ENCODE peak calls at places on chromosomes 6 and 20, in ten cellular contexts. X is stomach, K is heart right ventricle, N is cardiac muscle cell, C is left lung, A is testis, F is astrocyte, W is hepatocyte, Q is pancreas, J is tibial nerve. V is an unnamed sample. For H3K36me3, the result is how much of the 10 kb centered on the place peaks cover.

GRCh38 chr6:81572020-81572419 is 180.5 kb downstream of the TENT5A start:
- DNase-seq in F (no peak), X (no peak), W (peak), C (no peak), A (no peak), J (no peak), N (no peak), K (no peak), Q (no peak), V (no peak)

GRCh38 chr6:54019860-54020259 is 91.4 kb upstream of the MLIP start:
- DNase-seq in Q (no peak), X (no peak), J (no peak), W (no peak), C (no peak), K (no peak), A (no peak), F (no peak), N (no peak), V (no peak)

GRCh38 chr6:142913036-142913510 is 31.9 kb downstream of the HIVEP2 start:
- DNase-seq in F (no peak), A (no peak), N (no peak), J (no peak), C (no peak), Q (no peak), X (no peak), K (no peak), W (no peak), V (no peak)

GRCh38 chr6:30881987-30882763 is 2.1 kb upstream of the DDR1 start:
- DNase-seq in N (peak), K (peak), A (no peak), C (no peak), J (no peak), Q (no peak), F (peak), W (peak), X (no peak), V (no peak)

GRCh38 chr6:114342086-114342825 is 567 bp downstream of the HS3ST5 start:
- DNase-seq in C (peak), F (no peak), K (no peak), Q (peak), J (no peak), W (peak), X (no peak), A (peak), N (peak), V (no peak)

GRCh38 chr6:124995131-124995530 is 32.9 kb downstream of the RNF217 start:
- DNase-seq in K (no peak), X (no peak), A (no peak), W (no peak), J (no peak), F (no peak), N (no peak), C (no peak), Q (no peak), V (no peak)

GRCh38 chr6:29834564-29835436 is 7.2 kb downstream of the HLA-G start:
- DNase-seq in X (peak), N (peak), J (no peak), C (peak), K (no peak), Q (no peak), W (no peak), F (no peak), A (peak), V (peak)

GRCh38 chr6:170034294-170034693 is 256.6 kb downstream of the DLL1 start:
- DNase-seq in X (peak), K (no peak), F (no peak), A (peak), W (no peak), Q (no peak), J (no peak), C (no peak), N (no peak), V (no peak)

GRCh38 chr6:72651191-72651590 is 29.3 kb downstream of the KCNQ5 start:
- DNase-seq in W (no peak), A (no peak), Q (no peak), N (no peak), X (no peak), F (no peak), K (no peak), J (no peak), C (no peak), V (no peak)

GRCh38 chr20:33407251-33407650 is 5.9 kb upstream of the CDK5RAP1 start:
- DNase-seq in A (no peak), J (no peak), C (no peak), K (no peak), Q (no peak), N (no peak), W (no peak), F (peak), X (no peak), V (no peak)
- H3K36me3 ChIP-seq in A (under half), J (under half), C (under half), K (under half), Q (under half), N (under half), W (under half), F (under half), X (half or more), V (under half)

GRCh38 chr6:6317386-6317785 is 3.1 kb downstream of the F13A1 start:
- DNase-seq in F (no peak), Q (no peak), K (no peak), N (no peak), C (no peak), J (no peak), A (no peak), W (no peak), X (no peak), V (no peak)

GRCh38 chr6:6323352-6323751 is 2.9 kb upstream of the F13A1 start:
- DNase-seq in Q (no peak), C (no peak), F (no peak), J (no peak), N (no peak), X (no peak), A (no peak), W (no peak), K (no peak), V (no peak)

GRCh38 chr6:6320901-6321300 is 439 bp upstream of the F13A1 start:
- DNase-seq in K (no peak), C (peak), N (no peak), F (no peak), Q (no peak), W (no peak), X (no peak), J (no peak), A (no peak), V (no peak)

GRCh38 chr6:6317825-6318733 is 2.4 kb downstream of the F13A1 start:
- DNase-seq in A (no peak), N (peak), F (no peak), C (peak), K (peak), X (no peak), Q (no peak), J (no peak), W (no peak), V (no peak)

GRCh38 chr6:6319947-6320811 is at the start of gene F13A1:
- DNase-seq in N (no peak), J (no peak), W (no peak), Q (no peak), A (no peak), C (peak), K (no peak), F (no peak), X (no peak), V (no peak)
- H3K27ac ChIP-seq in N (no peak), J (no peak), W (no peak), Q (no peak), A (no peak), C (no peak), K (peak), F (no peak), X (no peak), V (no peak)

DNA sequence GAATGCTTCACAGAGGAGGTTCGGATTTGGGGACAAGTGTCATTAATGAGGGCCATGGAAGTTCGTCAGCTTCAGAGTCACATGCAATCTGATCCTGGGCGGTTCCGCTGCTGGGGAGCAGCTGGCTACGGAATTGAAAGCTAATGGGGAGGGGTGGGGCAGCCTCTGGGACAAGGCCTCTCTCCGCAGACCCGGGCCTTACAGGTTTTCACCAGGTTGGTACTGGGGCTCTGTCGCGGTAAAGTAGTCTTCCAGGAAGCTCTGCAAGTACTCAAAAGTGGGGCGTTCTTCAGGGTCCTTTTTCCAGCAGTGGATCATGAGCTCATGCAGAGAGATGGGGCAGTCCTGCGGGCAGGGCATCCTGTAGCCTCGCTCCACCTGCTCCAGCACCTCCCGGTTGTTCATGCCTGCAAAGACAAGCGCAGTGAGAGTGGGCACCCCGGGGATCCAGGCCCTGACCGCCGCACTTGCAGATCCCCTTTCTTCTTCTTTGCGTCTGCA is 55.9 kb upstream of the TRAF3IP2 start:
- DNase-seq in C (no peak), A (no peak), W (no peak), Q (no peak), F (no peak), N (peak), K (no peak), X (peak), J (no peak), V (no peak)
- H3K4me3 ChIP-seq in C (no peak), A (no peak), W (no peak), Q (no peak), F (no peak), N (no peak), K (no peak), X (peak), J (no peak), V (no peak)

GRCh38 chr6:13355969-13356368 is 27.6 kb upstream of the TBC1D7 start:
- DNase-seq in X (no peak), K (no peak), J (no peak), F (no peak), N (no peak), C (no peak), Q (no peak), A (no peak), W (no peak), V (no peak)
- H3K36me3 ChIP-seq in X (under half), K (under half), J (under half), F (under half), N (under half), C (under half), Q (under half), A (under half), W (under half), V (under half)

DNA sequence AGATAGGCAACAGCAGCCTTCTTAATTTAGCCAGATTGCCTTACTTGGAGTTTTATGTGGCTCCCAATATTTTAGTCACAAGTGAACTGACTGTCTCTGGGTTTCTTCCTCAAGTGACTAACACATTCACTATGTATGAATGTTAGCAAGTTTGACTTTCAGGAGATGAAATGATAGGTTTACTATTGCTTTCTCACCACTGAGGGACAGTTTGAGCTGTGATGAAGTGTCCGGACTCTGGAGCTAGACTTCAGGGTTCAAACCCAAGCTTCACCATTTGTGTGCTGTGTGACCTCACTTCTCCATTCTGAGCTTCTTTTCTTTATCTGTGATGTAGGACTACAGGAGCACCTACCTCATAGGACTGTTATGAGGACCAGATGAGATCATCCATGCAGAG is 8.2 kb downstream of the DHX35 start:
- DNase-seq in Q (no peak), W (no peak), C (no peak), A (no peak), J (no peak), N (no peak), X (no peak), F (peak), K (no peak), V (no peak)
- H3K27ac ChIP-seq in Q (no peak), W (peak), C (no peak), A (no peak), J (no peak), N (no peak), X (peak), F (peak), K (no peak), V (no peak)

V was measured in CD8-positive, alpha-beta T cell.